ENCODE peak calls at places on chromosomes 12 and 14, in eight cellular contexts. E, C, R, N, X, O, Y and P are unnamed samples.
A peak's percentile ranks its signal among the peaks of the same experiment; 100 is the strongest.

GRCh38 chr12:93441111-93441616 is 583 bp downstream of the UBE2N start:
- DNase-seq in N (no peak), C (no peak), R (no peak), Y (peak; percentile 65), X (no peak), E (peak; percentile 53), O (peak; percentile 35), P (no peak)

GRCh38 chr12:55652352-55652751 is 15.7 kb downstream of the OR10P1 start:
- DNase-seq in E (no peak), O (no peak), R (no peak), Y (no peak), N (no peak), C (no peak), X (no peak), P (no peak)

GRCh38 chr12:46367351-46368029 is 5.1 kb downstream of the SLC38A2 start:
- DNase-seq in X (no peak), O (no peak), N (no peak), Y (no peak), R (peak; percentile 48), C (no peak), E (no peak), P (peak; percentile 58)

GRCh38 chr14:105529506-105530445 is 3.4 kb downstream of the TMEM121 start:
- DNase-seq in E (no peak), Y (peak; percentile 49), C (no peak), X (no peak), N (no peak), O (no peak), R (no peak), P (no peak)

GRCh38 chr12:16269941-16270340 is 7.5 kb downstream of the SLC15A5 start:
- DNase-seq in E (no peak), N (no peak), C (no peak), R (no peak), X (no peak), Y (no peak), O (no peak), P (no peak)

GRCh38 chr12:118311666-118312065 is 61.0 kb downstream of the TAOK3 start:
- DNase-seq in N (no peak), Y (no peak), C (no peak), E (no peak), O (no peak), X (no peak), R (no peak), P (no peak)

GRCh38 chr12:2373307-2373706 is 320.5 kb downstream of the CACNA1C start:
- DNase-seq in X (no peak), N (no peak), Y (no peak), R (no peak), E (no peak), C (no peak), O (no peak), P (no peak)

GRCh38 chr12:95820096-95820703 is 29.6 kb upstream of the NTN4 start:
- DNase-seq in X (peak; percentile 25), R (peak; percentile 41), N (peak; percentile 49), E (no peak), O (peak; percentile 43), C (peak; percentile 68), Y (no peak), P (peak; percentile 66)

GRCh38 chr14:76201162-76201561 is 49.4 kb downstream of the GPATCH2L start:
- DNase-seq in C (peak; percentile 86), X (peak; percentile 82), E (no peak), N (peak; percentile 10), R (peak; percentile 85), Y (no peak), O (no peak), P (peak; percentile 96)

GRCh38 chr14:93994919-93995682 is 2.0 kb upstream of the CCDC197 start:
- DNase-seq in O (peak; percentile 35), R (peak; percentile 95), N (peak; percentile 19), C (peak; percentile 46), E (peak; percentile 59), Y (peak; percentile 92), X (peak; percentile 93), P (peak; percentile 94)

GRCh38 chr12:20917269-20917668 is 106.8 kb downstream of the SLCO1B3 start:
- DNase-seq in N (no peak), Y (no peak), R (no peak), O (no peak), E (no peak), X (no peak), C (no peak), P (no peak)

GRCh38 chr14:53458368-53458814 is 305.3 kb upstream of the DDHD1 start:
- DNase-seq in C (peak; percentile 52), O (no peak), E (no peak), X (peak; percentile 70), Y (no peak), R (peak; percentile 26), N (no peak), P (peak; percentile 73)

GRCh38 chr12:45789025-45789424 is 59.5 kb downstream of the ARID2 start:
- DNase-seq in N (peak; percentile 54), Y (no peak), X (no peak), C (peak; percentile 52), R (no peak), O (no peak), E (no peak), P (no peak)

GRCh38 chr12:87092421-87092820 is 836.2 kb upstream of the MGAT4C start:
- DNase-seq in C (no peak), O (no peak), Y (no peak), E (no peak), N (no peak), X (no peak), R (no peak), P (no peak)

GRCh38 chr12:26853303-26854027 is 20.5 kb upstream of the ITPR2 start:
- DNase-seq in X (peak; percentile 28), N (peak; percentile 52), Y (peak; percentile 76), C (peak; percentile 67), E (peak; percentile 70), R (peak; percentile 39), O (peak; percentile 62), P (peak; percentile 58)

GRCh38 chr12:77830502-77830901 is at the start of gene NAV3:
- DNase-seq in E (no peak), Y (no peak), C (peak; percentile 75), X (peak; percentile 19), N (no peak), R (no peak), O (no peak), P (no peak)

GRCh38 chr14:26548431-26548830 is 49.4 kb downstream of the NOVA1 start:
- DNase-seq in O (no peak), X (no peak), E (no peak), N (no peak), C (no peak), Y (no peak), R (no peak), P (no peak)

DNA sequence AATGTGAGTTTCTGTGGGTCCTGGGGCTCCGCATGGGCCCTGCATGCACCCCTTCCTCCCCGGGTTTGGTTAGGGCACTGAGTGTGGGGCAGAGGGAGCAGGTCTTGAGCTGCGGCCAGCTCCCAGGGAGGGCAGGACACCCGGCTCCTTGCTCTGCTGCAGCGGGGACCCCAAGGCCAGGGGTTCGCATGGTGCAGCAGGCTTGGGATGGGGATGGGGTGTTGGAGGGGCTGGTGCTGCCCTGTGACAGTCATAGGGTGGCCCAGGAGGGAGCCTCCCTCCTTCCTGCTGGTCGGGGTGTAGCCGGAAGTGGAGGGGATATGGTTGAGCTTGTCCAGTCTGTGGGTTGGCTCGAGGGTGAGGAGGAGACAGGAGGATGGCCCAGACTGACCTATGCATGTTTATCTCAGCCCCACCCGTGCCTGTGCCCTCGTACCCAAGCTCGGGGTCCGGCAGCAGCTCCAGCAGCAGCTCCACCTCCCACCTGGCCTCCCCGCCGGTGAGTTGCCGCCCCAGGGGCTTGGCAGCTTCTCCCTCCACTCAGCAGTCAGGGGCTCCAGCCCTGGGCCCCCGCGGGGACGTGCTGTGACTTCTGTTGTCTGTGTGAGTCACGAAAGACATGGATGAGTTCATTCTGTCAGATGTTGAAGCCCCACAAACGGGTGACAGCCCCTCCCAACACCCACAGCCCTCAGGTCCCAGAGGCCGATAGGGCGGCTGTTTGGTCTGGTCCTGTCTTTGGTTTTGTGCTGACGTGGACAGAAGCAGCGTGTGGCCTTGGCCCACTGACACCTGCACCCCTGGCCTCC is 16.1 kb downstream of the ULK1 start:
- DNase-seq in E (peak; percentile 16), R (no peak), N (no peak), O (no peak), C (no peak), X (no peak), Y (no peak), P (no peak)
- H3K36me3 ChIP-seq in E (peaks cover 81% of the 10 kb centered on the region), R (no peaks in the 10 kb centered on the region), N (peaks cover 60% of the 10 kb centered on the region), O (peaks cover 3% of the 10 kb centered on the region), C (peaks cover 10% of the 10 kb centered on the region), X (no peaks in the 10 kb centered on the region), Y (peaks cover 89% of the 10 kb centered on the region), P (peaks cover 43% of the 10 kb centered on the region)

GRCh38 chr14:92481386-92481785 is 32.2 kb upstream of the RIN3 start:
- DNase-seq in O (no peak), C (peak; percentile 62), X (peak; percentile 61), Y (no peak), E (no peak), R (no peak), N (peak; percentile 42), P (no peak)
- TF ChIP-seq CTCF in O (no peak), C (peak; percentile 35), X (peak; percentile 15), Y (no peak), E (peak; percentile 23), R (no peak), N (peak; percentile 73), P (no peak)

GRCh38 chr14:55188686-55189295 is 2.6 kb downstream of the DLGAP5 start:
- DNase-seq in E (no peak), X (peak; percentile 33), Y (no peak), R (no peak), O (no peak), C (no peak), N (no peak), P (no peak)
- H3K36me3 ChIP-seq in E (no peaks in the 10 kb centered on the region), X (no peaks in the 10 kb centered on the region), Y (no peaks in the 10 kb centered on the region), R (peaks cover 6% of the 10 kb centered on the region), O (no peaks in the 10 kb centered on the region), C (peaks cover 3% of the 10 kb centered on the region), N (no peaks in the 10 kb centered on the region), P (no peaks in the 10 kb centered on the region)

GRCh38 chr14:101222362-101223090 is 319.0 kb upstream of the RTL1 start:
- DNase-seq in Y (peak; percentile 15), R (no peak), X (no peak), N (no peak), C (no peak), O (no peak), E (no peak), P (no peak)

GRCh38 chr14:101224356-101225115 is 321.0 kb upstream of the RTL1 start:
- DNase-seq in C (no peak), X (no peak), E (no peak), Y (peak; percentile 42), R (no peak), N (no peak), O (peak; percentile 23), P (no peak)

GRCh38 chr14:101223561-101224162 is 320.1 kb upstream of the RTL1 start:
- DNase-seq in N (no peak), E (no peak), R (no peak), Y (peak; percentile 2), X (no peak), C (no peak), O (no peak), P (no peak)

GRCh38 chr14:101221549-101222160 is 318.1 kb upstream of the RTL1 start:
- DNase-seq in N (no peak), E (no peak), C (no peak), R (no peak), O (no peak), X (no peak), Y (peak; percentile 22), P (no peak)

DNA sequence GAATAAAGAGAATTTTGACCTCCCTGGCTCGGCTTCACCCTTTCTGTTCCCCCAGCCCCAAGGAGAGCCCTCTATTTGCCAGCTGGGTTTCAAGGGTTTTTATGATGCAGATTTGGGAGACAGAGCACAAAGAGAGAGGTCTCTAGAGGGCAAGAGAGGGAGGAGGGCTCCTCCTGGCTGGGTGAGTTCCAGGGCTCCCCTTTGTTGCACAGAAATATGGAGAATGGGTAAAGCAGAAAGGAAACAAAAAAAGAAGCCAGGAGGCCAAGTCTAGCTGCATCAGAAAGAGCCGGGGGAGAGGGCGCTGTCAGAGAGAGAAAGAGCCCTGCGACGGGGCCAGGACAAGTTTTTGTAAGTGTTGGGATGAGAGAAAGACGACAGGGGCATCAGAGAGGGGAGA is 319.6 kb upstream of the RTL1 start:
- DNase-seq in C (no peak), E (no peak), R (no peak), Y (peak; percentile 9), X (no peak), N (no peak), O (no peak), P (no peak)
- TF ChIP-seq CTCF in C (no peak), E (no peak), R (no peak), Y (no peak), X (no peak), N (no peak), O (no peak), P (no peak)